ENCODE peak calls at places on chromosomes 13 and 19, in seven cellular contexts. One of them, this sample, is unnamed.

GRCh38 chr13:80374453-80374852 is 33.5 kb upstream of the SPRY2 start:
- DNase-seq in transverse colon: no peak
- DNase-seq in suprapubic skin: no peak
- DNase-seq in aorta: no peak
- DNase-seq in HCT116: no peak
- DNase-seq in hepatocyte: no peak
- DNase-seq in cardiac fibroblast: no peak
- DNase-seq in this sample: no peak

GRCh38 chr19:10214784-10215183 is 16.3 kb downstream of the S1PR2 start:
- DNase-seq in aorta: no peak
- DNase-seq in suprapubic skin: no peak
- DNase-seq in cardiac fibroblast: peak
- DNase-seq in transverse colon: no peak
- DNase-seq in HCT116: no peak
- DNase-seq in hepatocyte: no peak
- DNase-seq in this sample: peak

GRCh38 chr13:52158629-52159158 is 703 bp downstream of the NEK3 start:
- DNase-seq in suprapubic skin: peak
- DNase-seq in cardiac fibroblast: peak
- DNase-seq in HCT116: no peak
- DNase-seq in hepatocyte: peak
- DNase-seq in aorta: no peak
- DNase-seq in transverse colon: peak
- DNase-seq in this sample: peak

GRCh38 chr13:85521586-85521985 is 277.6 kb downstream of the SLITRK6 start:
- DNase-seq in transverse colon: no peak
- DNase-seq in hepatocyte: no peak
- DNase-seq in cardiac fibroblast: no peak
- DNase-seq in aorta: no peak
- DNase-seq in HCT116: no peak
- DNase-seq in suprapubic skin: no peak
- DNase-seq in this sample: no peak

GRCh38 chr13:67134322-67135129 is 95.6 kb downstream of the PCDH9 start:
- DNase-seq in aorta: no peak
- DNase-seq in cardiac fibroblast: peak
- DNase-seq in transverse colon: no peak
- DNase-seq in HCT116: no peak
- DNase-seq in hepatocyte: no peak
- DNase-seq in suprapubic skin: no peak
- DNase-seq in this sample: no peak

GRCh38 chr19:30161770-30162169 is 210.4 kb upstream of the ZNF536 start:
- DNase-seq in HCT116: no peak
- DNase-seq in aorta: no peak
- DNase-seq in hepatocyte: no peak
- DNase-seq in suprapubic skin: peak
- DNase-seq in transverse colon: no peak
- DNase-seq in cardiac fibroblast: no peak
- DNase-seq in this sample: no peak

GRCh38 chr13:106486287-106486686 is 49.2 kb downstream of the EFNB2 start:
- DNase-seq in HCT116: no peak
- DNase-seq in suprapubic skin: no peak
- DNase-seq in cardiac fibroblast: no peak
- DNase-seq in aorta: no peak
- DNase-seq in hepatocyte: no peak
- DNase-seq in transverse colon: no peak
- DNase-seq in this sample: no peak

GRCh38 chr13:98557934-98558630 is 18.8 kb downstream of the STK24 start:
- DNase-seq in aorta: no peak
- DNase-seq in cardiac fibroblast: peak
- DNase-seq in hepatocyte: no peak
- DNase-seq in suprapubic skin: no peak
- DNase-seq in transverse colon: no peak
- DNase-seq in HCT116: no peak
- DNase-seq in this sample: no peak

GRCh38 chr13:113149711-113150544 is 8.5 kb upstream of the PROZ start:
- DNase-seq in HCT116: no peak
- DNase-seq in aorta: no peak
- DNase-seq in cardiac fibroblast: no peak
- DNase-seq in suprapubic skin: no peak
- DNase-seq in hepatocyte: no peak
- DNase-seq in transverse colon: no peak
- DNase-seq in this sample: no peak

GRCh38 chr13:49297338-49297737 is 49.6 kb downstream of the CDADC1 start:
- DNase-seq in hepatocyte: no peak
- DNase-seq in aorta: no peak
- DNase-seq in transverse colon: no peak
- DNase-seq in HCT116: no peak
- DNase-seq in cardiac fibroblast: no peak
- DNase-seq in suprapubic skin: no peak
- DNase-seq in this sample: no peak

GRCh38 chr13:99326012-99326411 is 18.8 kb upstream of the GPR183 start:
- DNase-seq in suprapubic skin: no peak
- DNase-seq in hepatocyte: no peak
- DNase-seq in HCT116: no peak
- DNase-seq in aorta: no peak
- DNase-seq in cardiac fibroblast: no peak
- DNase-seq in transverse colon: no peak
- DNase-seq in this sample: no peak

GRCh38 chr19:5997371-5997770 is 19.4 kb upstream of the RANBP3 start:
- DNase-seq in suprapubic skin: no peak
- DNase-seq in HCT116: no peak
- DNase-seq in aorta: no peak
- DNase-seq in hepatocyte: no peak
- DNase-seq in transverse colon: no peak
- DNase-seq in cardiac fibroblast: no peak
- DNase-seq in this sample: no peak

GRCh38 chr19:40452016-40452415 is 7.9 kb upstream of the SERTAD3 start:
- DNase-seq in hepatocyte: no peak
- DNase-seq in transverse colon: no peak
- DNase-seq in cardiac fibroblast: no peak
- DNase-seq in HCT116: no peak
- DNase-seq in suprapubic skin: no peak
- DNase-seq in aorta: no peak
- DNase-seq in this sample: no peak

GRCh38 chr13:78827471-78827870 is 168.5 kb upstream of the OBI1 start:
- DNase-seq in HCT116: no peak
- DNase-seq in transverse colon: no peak
- DNase-seq in hepatocyte: no peak
- DNase-seq in aorta: no peak
- DNase-seq in suprapubic skin: no peak
- DNase-seq in cardiac fibroblast: no peak
- DNase-seq in this sample: no peak

GRCh38 chr13:32212420-32212819 is 102.7 kb downstream of the ZAR1L start:
- DNase-seq in aorta: no peak
- DNase-seq in cardiac fibroblast: peak
- DNase-seq in HCT116: no peak
- DNase-seq in suprapubic skin: no peak
- DNase-seq in transverse colon: no peak
- DNase-seq in hepatocyte: no peak
- DNase-seq in this sample: no peak

GRCh38 chr13:34076319-34076718 is 258.4 kb downstream of the RFC3 start:
- DNase-seq in transverse colon: no peak
- DNase-seq in aorta: no peak
- DNase-seq in hepatocyte: no peak
- DNase-seq in cardiac fibroblast: peak
- DNase-seq in suprapubic skin: no peak
- DNase-seq in HCT116: no peak
- DNase-seq in this sample: no peak

GRCh38 chr13:91381371-91381770 is 17.1 kb upstream of the GPC5 start:
- DNase-seq in cardiac fibroblast: peak
- DNase-seq in suprapubic skin: no peak
- DNase-seq in HCT116: no peak
- DNase-seq in hepatocyte: peak
- DNase-seq in transverse colon: no peak
- DNase-seq in aorta: no peak
- DNase-seq in this sample: no peak

GRCh38 chr13:20351279-20352022 is 119.3 kb upstream of the GJB6 start:
- DNase-seq in hepatocyte: no peak
- DNase-seq in cardiac fibroblast: peak
- DNase-seq in transverse colon: no peak
- DNase-seq in aorta: no peak
- DNase-seq in HCT116: no peak
- DNase-seq in suprapubic skin: no peak
- DNase-seq in this sample: no peak

GRCh38 chr19:48627865-48628314 is 8.6 kb downstream of the SPHK2 start:
- DNase-seq in aorta: peak
- DNase-seq in cardiac fibroblast: no peak
- DNase-seq in suprapubic skin: no peak
- DNase-seq in hepatocyte: peak
- DNase-seq in HCT116: no peak
- DNase-seq in transverse colon: no peak
- DNase-seq in this sample: no peak

GRCh38 chr19:5395541-5395940 is 54.9 kb upstream of the PTPRS start:
- DNase-seq in cardiac fibroblast: peak
- DNase-seq in transverse colon: no peak
- DNase-seq in hepatocyte: no peak
- DNase-seq in HCT116: no peak
- DNase-seq in suprapubic skin: no peak
- DNase-seq in aorta: no peak
- DNase-seq in this sample: no peak

GRCh38 chr13:74575729-74576125 is 441.5 kb upstream of the KLF12 start:
- DNase-seq in hepatocyte: peak
- DNase-seq in cardiac fibroblast: peak
- DNase-seq in HCT116: no peak
- DNase-seq in suprapubic skin: peak
- DNase-seq in transverse colon: peak
- DNase-seq in aorta: peak
- DNase-seq in this sample: peak

DNA sequence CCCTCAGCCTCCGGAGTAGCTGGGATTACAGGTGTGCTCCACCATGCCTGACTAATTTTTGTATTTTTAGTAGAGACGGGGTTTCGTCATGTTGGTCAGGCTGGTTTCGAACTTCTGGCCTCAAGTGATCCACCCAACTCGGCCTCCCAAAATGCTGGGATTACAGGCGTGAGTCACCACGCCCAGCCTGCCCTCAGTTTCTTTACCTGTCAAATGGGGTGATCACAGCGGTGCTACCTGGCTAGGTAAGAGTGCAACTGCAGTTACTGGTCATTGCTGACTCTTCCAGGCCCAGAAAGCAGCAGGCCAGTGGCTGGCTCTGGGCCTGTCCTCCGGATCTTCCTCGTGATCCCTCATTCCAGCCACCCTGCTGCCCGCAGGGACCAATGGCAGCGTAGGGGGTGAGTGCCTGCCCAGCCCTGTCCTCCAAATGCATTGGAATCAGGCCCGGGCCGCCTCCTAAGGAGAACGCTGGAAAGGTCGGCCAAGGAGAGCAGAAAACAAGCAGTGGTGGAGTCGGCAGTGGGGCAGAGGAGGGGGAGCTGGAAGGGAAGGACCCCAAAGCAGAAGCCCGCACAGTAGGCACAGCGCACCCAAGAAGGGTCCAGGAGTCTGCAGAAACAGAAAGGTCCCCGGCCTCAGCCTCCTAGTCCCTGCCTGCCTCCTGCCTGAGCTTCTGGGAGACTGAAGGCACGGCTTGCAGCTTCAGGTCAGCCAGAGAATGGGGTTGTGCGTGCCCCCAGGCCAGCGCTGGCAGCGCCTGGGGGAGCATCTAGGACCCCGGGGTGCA is 1.8 kb upstream of the SLC27A1 start:
- DNase-seq in HCT116: no peak
- DNase-seq in transverse colon: peak
- DNase-seq in hepatocyte: no peak
- DNase-seq in cardiac fibroblast: no peak
- DNase-seq in aorta: no peak
- DNase-seq in suprapubic skin: peak
- DNase-seq in this sample: no peak
- H3K4me3 ChIP-seq in HCT116: no peak
- H3K4me3 ChIP-seq in transverse colon: no peak
- H3K4me3 ChIP-seq in hepatocyte: no peak
- H3K4me3 ChIP-seq in cardiac fibroblast: peak
- H3K4me3 ChIP-seq in aorta: no peak
- H3K4me3 ChIP-seq in suprapubic skin: peak
- H3K4me3 ChIP-seq in this sample: peak

GRCh38 chr19:35775046-35775297 is 392 bp upstream of the ARHGAP33 start:
- DNase-seq in suprapubic skin: no peak
- DNase-seq in hepatocyte: no peak
- DNase-seq in aorta: no peak
- DNase-seq in cardiac fibroblast: no peak
- DNase-seq in HCT116: no peak
- DNase-seq in transverse colon: no peak
- DNase-seq in this sample: no peak
- H3K4me3 ChIP-seq in suprapubic skin: peak
- H3K4me3 ChIP-seq in hepatocyte: no peak
- H3K4me3 ChIP-seq in aorta: no peak
- H3K4me3 ChIP-seq in cardiac fibroblast: peak
- H3K4me3 ChIP-seq in HCT116: peak
- H3K4me3 ChIP-seq in transverse colon: no peak
- H3K4me3 ChIP-seq in this sample: peak

DNA sequence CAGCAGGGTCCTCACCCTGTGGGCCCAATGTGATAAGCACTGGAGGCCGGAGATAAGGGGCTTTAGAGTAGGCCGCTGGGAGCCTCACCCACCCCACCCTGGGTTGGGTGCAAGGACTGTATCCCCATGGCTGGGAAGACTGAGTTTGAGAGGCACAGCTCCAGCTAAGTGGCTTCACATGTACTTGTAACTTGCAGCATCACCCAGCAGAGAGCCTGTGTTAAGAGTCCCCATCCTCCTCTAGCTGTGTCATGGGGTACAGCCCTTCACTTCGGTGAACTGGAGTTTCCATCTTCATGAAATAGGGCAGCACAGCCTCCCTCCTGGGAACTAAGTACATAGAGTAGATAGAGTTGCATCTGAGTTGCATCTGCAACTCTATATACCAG is 1.3 kb downstream of the PRDX2 start:
- DNase-seq in HCT116: no peak
- DNase-seq in suprapubic skin: no peak
- DNase-seq in transverse colon: no peak
- DNase-seq in cardiac fibroblast: no peak
- DNase-seq in aorta: no peak
- DNase-seq in hepatocyte: no peak
- DNase-seq in this sample: no peak
- H3K4me3 ChIP-seq in HCT116: peak
- H3K4me3 ChIP-seq in suprapubic skin: peak
- H3K4me3 ChIP-seq in transverse colon: no peak
- H3K4me3 ChIP-seq in cardiac fibroblast: no peak
- H3K4me3 ChIP-seq in aorta: no peak
- H3K4me3 ChIP-seq in hepatocyte: peak
- H3K4me3 ChIP-seq in this sample: peak

DNA sequence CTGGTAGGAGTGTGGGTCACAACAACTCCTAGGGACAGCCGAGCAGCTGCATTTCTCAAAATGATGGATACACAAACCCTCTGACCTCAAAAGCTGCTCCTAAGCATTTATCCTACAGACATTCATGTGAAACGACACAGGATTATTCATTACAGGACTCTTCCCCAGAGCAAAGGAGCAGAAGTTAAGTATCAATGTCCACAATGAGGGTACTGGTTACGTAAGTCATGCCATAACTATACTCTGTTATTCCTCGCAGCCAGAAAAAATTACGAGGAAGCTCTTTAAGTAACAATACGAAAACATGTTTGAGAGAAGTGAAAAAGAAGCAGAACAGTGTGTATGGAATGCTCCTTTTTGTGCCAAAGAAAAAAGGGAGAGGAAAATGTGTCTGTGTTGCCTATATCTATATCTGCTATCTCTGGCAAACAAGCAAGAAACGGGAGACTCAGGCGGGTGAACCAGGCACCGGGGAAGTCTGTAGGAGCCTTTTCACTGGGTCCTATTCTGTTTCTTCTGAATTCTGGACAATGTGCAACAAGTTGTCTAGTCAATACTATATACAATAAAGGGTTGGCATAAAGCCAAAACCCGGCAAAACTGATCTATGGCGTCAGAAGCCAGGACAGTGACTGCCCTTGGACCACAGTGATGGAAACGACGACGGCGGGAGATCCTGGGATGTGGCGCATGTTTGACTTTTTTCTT is 1.3 kb downstream of the ISOC2 start:
- DNase-seq in transverse colon: no peak
- DNase-seq in cardiac fibroblast: peak
- DNase-seq in hepatocyte: no peak
- DNase-seq in suprapubic skin: no peak
- DNase-seq in HCT116: no peak
- DNase-seq in aorta: no peak
- DNase-seq in this sample: no peak
- H3K4me3 ChIP-seq in transverse colon: no peak
- H3K4me3 ChIP-seq in cardiac fibroblast: peak
- H3K4me3 ChIP-seq in hepatocyte: peak
- H3K4me3 ChIP-seq in suprapubic skin: peak
- H3K4me3 ChIP-seq in HCT116: peak
- H3K4me3 ChIP-seq in aorta: no peak
- H3K4me3 ChIP-seq in this sample: peak

This sample was measured in Caco-2.